ENCODE peak calls at places on chromosomes 6 and 20, in four cellular contexts. U, W, H and B are unnamed samples.

GRCh38 chr6:123715243-123715863 is 78.6 kb upstream of the TRDN start:
- DNase-seq in W (peak), H (no peak), U (no peak), B (peak)

GRCh38 chr6:15515226-15515625 is 147.6 kb downstream of the DTNBP1 start:
- DNase-seq in H (no peak), U (no peak), W (no peak), B (no peak)

GRCh38 chr6:12115492-12115891 is 103.4 kb downstream of the HIVEP1 start:
- DNase-seq in W (no peak), U (no peak), H (no peak), B (no peak)

GRCh38 chr6:107230448-107230847 is 115.1 kb upstream of the BEND3 start:
- DNase-seq in H (no peak), U (no peak), W (no peak), B (no peak)

GRCh38 chr20:21228511-21228910 is 74.6 kb upstream of the XRN2 start:
- DNase-seq in U (no peak), W (no peak), H (no peak), B (no peak)

GRCh38 chr6:163964778-163965177 is 550.3 kb downstream of the QKI start:
- DNase-seq in U (no peak), W (no peak), H (no peak), B (no peak)

GRCh38 chr6:144181639-144182038 is 31.3 kb downstream of the STX11 start:
- DNase-seq in H (no peak), W (no peak), U (no peak), B (no peak)

GRCh38 chr6:9252784-9253183 is 817.4 kb upstream of the SLC35B3 start:
- DNase-seq in U (peak), W (peak), H (no peak), B (no peak)

GRCh38 chr6:111534366-111534765 is 51.3 kb upstream of the REV3L start:
- DNase-seq in H (no peak), W (peak), U (no peak), B (no peak)

GRCh38 chr6:107985701-107986100 is 27.7 kb upstream of the SEC63 start:
- DNase-seq in U (no peak), W (no peak), H (no peak), B (no peak)

GRCh38 chr6:122372647-122373046 is 26.8 kb upstream of the HSF2 start:
- DNase-seq in U (no peak), H (no peak), W (no peak), B (no peak)

GRCh38 chr6:11231564-11232176 is 798 bp downstream of the NEDD9 start:
- DNase-seq in U (no peak), H (no peak), W (no peak), B (no peak)

GRCh38 chr6:166488081-166488685 is 98.3 kb downstream of the RAMACL start:
- DNase-seq in U (no peak), H (peak), W (no peak), B (no peak)

GRCh38 chr6:4388675-4389074 is 253.3 kb upstream of the ECI2 start:
- DNase-seq in W (peak), U (no peak), H (no peak), B (no peak)

GRCh38 chr6:113120577-113121285 is 736.4 kb upstream of the MARCKS start:
- DNase-seq in H (peak), U (no peak), W (peak), B (no peak)

GRCh38 chr6:152631376-152631775 is 5.8 kb downstream of the SYNE1 start:
- DNase-seq in W (no peak), U (no peak), H (no peak), B (no peak)

GRCh38 chr6:32107447-32107846 is 1.7 kb downstream of the TNXB start:
- DNase-seq in U (no peak), W (peak), H (no peak), B (no peak)

GRCh38 chr6:41371461-41371991 is 36.1 kb downstream of the NCR2 start:
- DNase-seq in H (no peak), U (peak), W (no peak), B (peak)

GRCh38 chr20:58612021-58612700 is 38.9 kb upstream of the STX16 start:
- DNase-seq in W (no peak), H (no peak), U (no peak), B (no peak)